ENCODE peak calls at places on chromosome 10, in seven cellular contexts. One of them, this sample, is unnamed.
A peak's percentile ranks its signal among the peaks of the same experiment; 100 is the strongest.

GRCh38 chr10:68275600-68276126 is 43.8 kb upstream of the ATOH7 start:
- DNase-seq in fibroblast of pulmonary artery: no peak
- DNase-seq in cardiac fibroblast: no peak
- DNase-seq in HFF-Myc: no peak
- DNase-seq in dorsolateral prefrontal cortex: no peak
- DNase-seq in activated CD8-positive, alpha-beta T cell treated with anti-CD3 and anti-CD28 coated beads for 36 hours: no peak
- DNase-seq in sigmoid colon: no peak
- DNase-seq in this sample: no peak

GRCh38 chr10:65273063-65273462 is 1652.8 kb upstream of the LRRTM3 start:
- DNase-seq in fibroblast of pulmonary artery: no peak
- DNase-seq in cardiac fibroblast: no peak
- DNase-seq in HFF-Myc: no peak
- DNase-seq in dorsolateral prefrontal cortex: no peak
- DNase-seq in activated CD8-positive, alpha-beta T cell treated with anti-CD3 and anti-CD28 coated beads for 36 hours: no peak
- DNase-seq in sigmoid colon: no peak
- DNase-seq in this sample: no peak

GRCh38 chr10:96765406-96766240 is 45.3 kb upstream of the PIK3AP1 start:
- DNase-seq in fibroblast of pulmonary artery: peak; percentile 69
- DNase-seq in cardiac fibroblast: peak; percentile 57
- DNase-seq in HFF-Myc: peak; percentile 29
- DNase-seq in dorsolateral prefrontal cortex: peak; percentile 72
- DNase-seq in activated CD8-positive, alpha-beta T cell treated with anti-CD3 and anti-CD28 coated beads for 36 hours: peak; percentile 90
- DNase-seq in sigmoid colon: peak; percentile 74
- DNase-seq in this sample: peak; percentile 63

GRCh38 chr10:91799580-91799975 is 1.4 kb downstream of the TNKS2 start:
- DNase-seq in fibroblast of pulmonary artery: no peak
- DNase-seq in cardiac fibroblast: peak; percentile 4
- DNase-seq in HFF-Myc: no peak
- DNase-seq in dorsolateral prefrontal cortex: no peak
- DNase-seq in activated CD8-positive, alpha-beta T cell treated with anti-CD3 and anti-CD28 coated beads for 36 hours: no peak
- DNase-seq in sigmoid colon: no peak
- DNase-seq in this sample: no peak

GRCh38 chr10:76399216-76399615 is 967.8 kb downstream of the LRMDA start:
- DNase-seq in fibroblast of pulmonary artery: no peak
- DNase-seq in cardiac fibroblast: no peak
- DNase-seq in HFF-Myc: no peak
- DNase-seq in dorsolateral prefrontal cortex: no peak
- DNase-seq in activated CD8-positive, alpha-beta T cell treated with anti-CD3 and anti-CD28 coated beads for 36 hours: no peak
- DNase-seq in sigmoid colon: no peak
- DNase-seq in this sample: no peak

GRCh38 chr10:1123198-1123597 is 67.0 kb downstream of the WDR37 start:
- DNase-seq in fibroblast of pulmonary artery: peak; percentile 80
- DNase-seq in cardiac fibroblast: peak; percentile 71
- DNase-seq in HFF-Myc: no peak
- DNase-seq in dorsolateral prefrontal cortex: no peak
- DNase-seq in activated CD8-positive, alpha-beta T cell treated with anti-CD3 and anti-CD28 coated beads for 36 hours: peak; percentile 71
- DNase-seq in sigmoid colon: no peak
- DNase-seq in this sample: no peak

GRCh38 chr10:59622320-59622901 is 87.2 kb downstream of the SLC16A9 start:
- DNase-seq in fibroblast of pulmonary artery: peak; percentile 79
- DNase-seq in cardiac fibroblast: peak; percentile 77
- DNase-seq in HFF-Myc: peak; percentile 20
- DNase-seq in dorsolateral prefrontal cortex: peak; percentile 40
- DNase-seq in activated CD8-positive, alpha-beta T cell treated with anti-CD3 and anti-CD28 coated beads for 36 hours: peak; percentile 45
- DNase-seq in sigmoid colon: no peak
- DNase-seq in this sample: no peak

GRCh38 chr10:84160663-84161362 is 12.8 kb upstream of the GPR15LG start:
- DNase-seq in fibroblast of pulmonary artery: no peak
- DNase-seq in cardiac fibroblast: no peak
- DNase-seq in HFF-Myc: no peak
- DNase-seq in dorsolateral prefrontal cortex: no peak
- DNase-seq in activated CD8-positive, alpha-beta T cell treated with anti-CD3 and anti-CD28 coated beads for 36 hours: no peak
- DNase-seq in sigmoid colon: no peak
- DNase-seq in this sample: no peak

GRCh38 chr10:10498781-10499180 is 518.9 kb upstream of the CELF2 start:
- DNase-seq in fibroblast of pulmonary artery: peak; percentile 87
- DNase-seq in cardiac fibroblast: peak; percentile 88
- DNase-seq in HFF-Myc: no peak
- DNase-seq in dorsolateral prefrontal cortex: no peak
- DNase-seq in activated CD8-positive, alpha-beta T cell treated with anti-CD3 and anti-CD28 coated beads for 36 hours: no peak
- DNase-seq in sigmoid colon: no peak
- DNase-seq in this sample: no peak

GRCh38 chr10:111835562-111835961 is 348.0 kb downstream of the GPAM start:
- DNase-seq in fibroblast of pulmonary artery: no peak
- DNase-seq in cardiac fibroblast: no peak
- DNase-seq in HFF-Myc: no peak
- DNase-seq in dorsolateral prefrontal cortex: no peak
- DNase-seq in activated CD8-positive, alpha-beta T cell treated with anti-CD3 and anti-CD28 coated beads for 36 hours: no peak
- DNase-seq in sigmoid colon: no peak
- DNase-seq in this sample: no peak

GRCh38 chr10:97065128-97065527 is 120.6 kb downstream of the SLIT1 start:
- DNase-seq in fibroblast of pulmonary artery: no peak
- DNase-seq in cardiac fibroblast: no peak
- DNase-seq in HFF-Myc: no peak
- DNase-seq in dorsolateral prefrontal cortex: no peak
- DNase-seq in activated CD8-positive, alpha-beta T cell treated with anti-CD3 and anti-CD28 coated beads for 36 hours: no peak
- DNase-seq in sigmoid colon: no peak
- DNase-seq in this sample: no peak

GRCh38 chr10:122140477-122140902 is 130.6 kb upstream of the BTBD16 start:
- DNase-seq in fibroblast of pulmonary artery: peak; percentile 75
- DNase-seq in cardiac fibroblast: peak; percentile 66
- DNase-seq in HFF-Myc: no peak
- DNase-seq in dorsolateral prefrontal cortex: no peak
- DNase-seq in activated CD8-positive, alpha-beta T cell treated with anti-CD3 and anti-CD28 coated beads for 36 hours: no peak
- DNase-seq in sigmoid colon: peak; percentile 84
- DNase-seq in this sample: no peak

GRCh38 chr10:80357804-80358125 is 1.2 kb downstream of the DYDC2 start:
- DNase-seq in fibroblast of pulmonary artery: no peak
- DNase-seq in cardiac fibroblast: no peak
- DNase-seq in HFF-Myc: no peak
- DNase-seq in dorsolateral prefrontal cortex: no peak
- DNase-seq in activated CD8-positive, alpha-beta T cell treated with anti-CD3 and anti-CD28 coated beads for 36 hours: no peak
- DNase-seq in sigmoid colon: no peak
- DNase-seq in this sample: no peak

GRCh38 chr10:50999163-50999562 is 75.1 kb upstream of the PRKG1 start:
- DNase-seq in fibroblast of pulmonary artery: no peak
- DNase-seq in cardiac fibroblast: no peak
- DNase-seq in HFF-Myc: no peak
- DNase-seq in dorsolateral prefrontal cortex: no peak
- DNase-seq in activated CD8-positive, alpha-beta T cell treated with anti-CD3 and anti-CD28 coated beads for 36 hours: no peak
- DNase-seq in sigmoid colon: no peak
- DNase-seq in this sample: no peak

GRCh38 chr10:122298206-122298597 is 27.1 kb downstream of the BTBD16 start:
- DNase-seq in fibroblast of pulmonary artery: no peak
- DNase-seq in cardiac fibroblast: no peak
- DNase-seq in HFF-Myc: no peak
- DNase-seq in dorsolateral prefrontal cortex: no peak
- DNase-seq in activated CD8-positive, alpha-beta T cell treated with anti-CD3 and anti-CD28 coated beads for 36 hours: no peak
- DNase-seq in sigmoid colon: no peak
- DNase-seq in this sample: no peak

GRCh38 chr10:71756441-71757191 is 16.7 kb downstream of the VSIR start:
- DNase-seq in fibroblast of pulmonary artery: no peak
- DNase-seq in cardiac fibroblast: no peak
- DNase-seq in HFF-Myc: no peak
- DNase-seq in dorsolateral prefrontal cortex: no peak
- DNase-seq in activated CD8-positive, alpha-beta T cell treated with anti-CD3 and anti-CD28 coated beads for 36 hours: no peak
- DNase-seq in sigmoid colon: no peak
- DNase-seq in this sample: no peak

GRCh38 chr10:59904431-59905065 is 1.8 kb downstream of the CCDC6 start:
- DNase-seq in fibroblast of pulmonary artery: no peak
- DNase-seq in cardiac fibroblast: no peak
- DNase-seq in HFF-Myc: no peak
- DNase-seq in dorsolateral prefrontal cortex: no peak
- DNase-seq in activated CD8-positive, alpha-beta T cell treated with anti-CD3 and anti-CD28 coated beads for 36 hours: no peak
- DNase-seq in sigmoid colon: no peak
- DNase-seq in this sample: no peak

GRCh38 chr10:125156196-125156595 is 4.2 kb downstream of the CTBP2 start:
- DNase-seq in fibroblast of pulmonary artery: no peak
- DNase-seq in cardiac fibroblast: no peak
- DNase-seq in HFF-Myc: no peak
- DNase-seq in dorsolateral prefrontal cortex: no peak
- DNase-seq in activated CD8-positive, alpha-beta T cell treated with anti-CD3 and anti-CD28 coated beads for 36 hours: no peak
- DNase-seq in sigmoid colon: peak; percentile 9
- DNase-seq in this sample: no peak

GRCh38 chr10:1198453-1199344 is 142.5 kb downstream of the WDR37 start:
- DNase-seq in fibroblast of pulmonary artery: no peak
- DNase-seq in cardiac fibroblast: no peak
- DNase-seq in HFF-Myc: no peak
- DNase-seq in dorsolateral prefrontal cortex: no peak
- DNase-seq in activated CD8-positive, alpha-beta T cell treated with anti-CD3 and anti-CD28 coated beads for 36 hours: no peak
- DNase-seq in sigmoid colon: no peak
- DNase-seq in this sample: no peak

GRCh38 chr10:118981946-118982345 is 47.6 kb upstream of the NANOS1 start:
- DNase-seq in fibroblast of pulmonary artery: no peak
- DNase-seq in cardiac fibroblast: no peak
- DNase-seq in HFF-Myc: no peak
- DNase-seq in dorsolateral prefrontal cortex: no peak
- DNase-seq in activated CD8-positive, alpha-beta T cell treated with anti-CD3 and anti-CD28 coated beads for 36 hours: no peak
- DNase-seq in sigmoid colon: no peak
- DNase-seq in this sample: no peak

GRCh38 chr10:14327535-14327934 is 3.2 kb downstream of the FRMD4A start:
- DNase-seq in fibroblast of pulmonary artery: no peak
- DNase-seq in cardiac fibroblast: no peak
- DNase-seq in HFF-Myc: peak; percentile 1
- DNase-seq in dorsolateral prefrontal cortex: no peak
- DNase-seq in activated CD8-positive, alpha-beta T cell treated with anti-CD3 and anti-CD28 coated beads for 36 hours: no peak
- DNase-seq in sigmoid colon: no peak
- DNase-seq in this sample: no peak

GRCh38 chr10:14326581-14326980 is 4.1 kb downstream of the FRMD4A start:
- DNase-seq in fibroblast of pulmonary artery: no peak
- DNase-seq in cardiac fibroblast: no peak
- DNase-seq in HFF-Myc: no peak
- DNase-seq in dorsolateral prefrontal cortex: no peak
- DNase-seq in activated CD8-positive, alpha-beta T cell treated with anti-CD3 and anti-CD28 coated beads for 36 hours: no peak
- DNase-seq in sigmoid colon: no peak
- DNase-seq in this sample: no peak

GRCh38 chr10:14328881-14329280 is 1.8 kb downstream of the FRMD4A start:
- DNase-seq in fibroblast of pulmonary artery: no peak
- DNase-seq in cardiac fibroblast: no peak
- DNase-seq in HFF-Myc: no peak
- DNase-seq in dorsolateral prefrontal cortex: no peak
- DNase-seq in activated CD8-positive, alpha-beta T cell treated with anti-CD3 and anti-CD28 coated beads for 36 hours: no peak
- DNase-seq in sigmoid colon: no peak
- DNase-seq in this sample: no peak

GRCh38 chr10:14322531-14322930 is 8.2 kb downstream of the FRMD4A start:
- DNase-seq in fibroblast of pulmonary artery: no peak
- DNase-seq in cardiac fibroblast: no peak
- DNase-seq in HFF-Myc: no peak
- DNase-seq in dorsolateral prefrontal cortex: no peak
- DNase-seq in activated CD8-positive, alpha-beta T cell treated with anti-CD3 and anti-CD28 coated beads for 36 hours: no peak
- DNase-seq in sigmoid colon: no peak
- DNase-seq in this sample: no peak

GRCh38 chr10:14325325-14325955 is 5.3 kb downstream of the FRMD4A start:
- DNase-seq in fibroblast of pulmonary artery: peak; percentile 38
- DNase-seq in cardiac fibroblast: peak; percentile 10
- DNase-seq in HFF-Myc: no peak
- DNase-seq in dorsolateral prefrontal cortex: peak; percentile 36
- DNase-seq in activated CD8-positive, alpha-beta T cell treated with anti-CD3 and anti-CD28 coated beads for 36 hours: peak; percentile 85
- DNase-seq in sigmoid colon: no peak
- DNase-seq in this sample: peak; percentile 31
- TF ChIP-seq CTCF in fibroblast of pulmonary artery: peak; percentile 55
- TF ChIP-seq CTCF in cardiac fibroblast: peak; percentile 52
- TF ChIP-seq CTCF in HFF-Myc: peak; percentile 72
- TF ChIP-seq CTCF in dorsolateral prefrontal cortex: peak; percentile 46
- TF ChIP-seq CTCF in activated CD8-positive, alpha-beta T cell treated with anti-CD3 and anti-CD28 coated beads for 36 hours: peak; percentile 69
- TF ChIP-seq CTCF in sigmoid colon: no peak
- TF ChIP-seq CTCF in this sample: no peak

DNA sequence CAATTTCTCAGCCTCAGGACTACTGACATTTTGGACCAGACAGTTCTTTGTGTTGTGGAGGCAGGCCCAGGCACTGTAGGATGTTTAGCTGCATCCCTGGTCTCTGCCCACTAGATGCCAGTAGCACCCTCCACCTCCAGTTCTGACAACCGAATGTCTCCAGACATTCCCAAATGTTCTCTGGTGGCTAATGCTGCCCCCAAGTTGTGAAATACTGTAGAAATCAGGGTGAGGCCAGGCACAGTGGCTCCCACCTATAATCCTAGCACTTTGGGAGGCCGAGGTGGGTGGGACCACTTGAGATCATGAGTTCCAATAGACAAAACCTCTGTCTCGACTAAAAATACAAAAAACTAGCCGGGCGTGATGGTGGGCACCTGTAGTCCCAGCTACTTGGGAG is 18.2 kb downstream of the HNRNPF start:
- DNase-seq in fibroblast of pulmonary artery: peak; percentile 67
- DNase-seq in cardiac fibroblast: peak; percentile 68
- DNase-seq in HFF-Myc: no peak
- DNase-seq in dorsolateral prefrontal cortex: peak; percentile 73
- DNase-seq in activated CD8-positive, alpha-beta T cell treated with anti-CD3 and anti-CD28 coated beads for 36 hours: peak; percentile 30
- DNase-seq in sigmoid colon: peak; percentile 52
- DNase-seq in this sample: no peak
- TF ChIP-seq CTCF in fibroblast of pulmonary artery: peak; percentile 62
- TF ChIP-seq CTCF in cardiac fibroblast: peak; percentile 62
- TF ChIP-seq CTCF in HFF-Myc: peak; percentile 54
- TF ChIP-seq CTCF in dorsolateral prefrontal cortex: peak; percentile 77
- TF ChIP-seq CTCF in activated CD8-positive, alpha-beta T cell treated with anti-CD3 and anti-CD28 coated beads for 36 hours: no peak
- TF ChIP-seq CTCF in sigmoid colon: peak; percentile 35
- TF ChIP-seq CTCF in this sample: no peak

DNA sequence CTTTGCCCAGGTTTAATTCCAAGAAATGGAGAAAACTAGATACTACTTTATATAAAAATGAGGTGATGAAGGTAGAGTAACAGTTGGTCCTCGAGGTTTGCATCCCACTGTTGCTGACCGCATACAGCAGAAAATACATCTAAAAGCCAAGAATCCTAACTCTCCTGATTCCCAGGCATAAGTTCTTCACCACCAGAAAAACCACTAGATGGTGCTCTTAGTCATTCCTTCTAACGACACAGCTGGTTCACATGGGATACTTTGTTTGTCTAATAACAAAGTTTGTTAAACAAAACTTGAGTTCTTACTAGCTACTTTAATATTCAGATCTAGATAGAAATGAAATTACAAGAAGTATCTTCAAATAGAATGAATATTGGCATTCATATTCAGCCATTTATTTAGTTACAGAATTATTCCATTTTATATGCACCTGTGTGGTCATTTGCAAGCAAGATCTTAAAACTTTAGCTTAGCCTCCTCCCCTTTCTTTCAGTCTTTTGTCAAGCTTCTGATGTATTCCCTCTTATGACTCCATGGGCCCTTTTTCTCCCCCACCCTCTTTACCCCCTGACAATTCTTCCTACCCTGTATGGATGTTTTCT is 54.1 kb upstream of the CYP26C1 start:
- DNase-seq in fibroblast of pulmonary artery: peak; percentile 75
- DNase-seq in cardiac fibroblast: peak; percentile 73
- DNase-seq in HFF-Myc: peak; percentile 43
- DNase-seq in dorsolateral prefrontal cortex: no peak
- DNase-seq in activated CD8-positive, alpha-beta T cell treated with anti-CD3 and anti-CD28 coated beads for 36 hours: no peak
- DNase-seq in sigmoid colon: no peak
- DNase-seq in this sample: no peak
- TF ChIP-seq CTCF in fibroblast of pulmonary artery: peak; percentile 82
- TF ChIP-seq CTCF in cardiac fibroblast: peak; percentile 64
- TF ChIP-seq CTCF in HFF-Myc: peak; percentile 66
- TF ChIP-seq CTCF in dorsolateral prefrontal cortex: peak; percentile 46
- TF ChIP-seq CTCF in activated CD8-positive, alpha-beta T cell treated with anti-CD3 and anti-CD28 coated beads for 36 hours: peak; percentile 22
- TF ChIP-seq CTCF in sigmoid colon: peak; percentile 34
- TF ChIP-seq CTCF in this sample: no peak

DNA sequence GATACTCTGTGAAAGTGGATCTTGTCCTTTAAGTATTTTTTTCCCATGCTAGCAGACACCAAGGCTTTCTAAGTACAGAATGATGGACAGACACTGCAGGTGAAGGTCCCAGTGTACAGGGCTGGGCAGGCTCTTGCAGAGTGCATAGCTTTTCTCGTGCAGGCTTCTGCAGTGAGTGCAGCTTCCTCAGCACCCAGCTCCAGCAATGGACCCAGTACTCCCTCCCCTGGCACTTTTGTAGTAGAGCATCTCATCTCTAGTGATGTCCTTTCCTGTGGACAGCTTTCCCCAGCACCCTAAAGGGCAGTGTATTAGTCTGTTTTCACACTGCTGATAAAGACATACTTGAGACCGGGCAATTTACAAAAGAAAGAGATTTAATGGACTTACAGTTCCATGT is 104.3 kb downstream of the CUL2 start:
- DNase-seq in fibroblast of pulmonary artery: peak; percentile 50
- DNase-seq in cardiac fibroblast: peak; percentile 52
- DNase-seq in HFF-Myc: no peak
- DNase-seq in dorsolateral prefrontal cortex: no peak
- DNase-seq in activated CD8-positive, alpha-beta T cell treated with anti-CD3 and anti-CD28 coated beads for 36 hours: no peak
- DNase-seq in sigmoid colon: no peak
- DNase-seq in this sample: no peak
- TF ChIP-seq CTCF in fibroblast of pulmonary artery: peak; percentile 47
- TF ChIP-seq CTCF in cardiac fibroblast: peak; percentile 54
- TF ChIP-seq CTCF in HFF-Myc: peak; percentile 41
- TF ChIP-seq CTCF in dorsolateral prefrontal cortex: no peak
- TF ChIP-seq CTCF in activated CD8-positive, alpha-beta T cell treated with anti-CD3 and anti-CD28 coated beads for 36 hours: no peak
- TF ChIP-seq CTCF in sigmoid colon: peak; percentile 35
- TF ChIP-seq CTCF in this sample: no peak